ENCODE peak calls at places on chromosomes 6 and 20, in six cellular contexts. I is coronary artery, P is astrocyte of the spinal cord, G is neuronal stem cell, A is OCI-LY7, J is mammary epithelial cell. U is an unnamed sample.

GRCh38 chr20:53917145-53918009 is 153.0 kb downstream of the BCAS1 start:
- DNase-seq in I (peak; percentile 80), P (no peak), G (no peak), A (no peak), J (peak; percentile 65), U (no peak)

GRCh38 chr20:13458860-13459451 is 179.8 kb downstream of the TASP1 start:
- DNase-seq in I (no peak), P (peak; percentile 29), G (peak; percentile 8), A (peak; percentile 26), J (peak; percentile 35), U (no peak)

GRCh38 chr6:143594647-143595046 is 83.1 kb upstream of the PHACTR2 start:
- DNase-seq in I (no peak), P (no peak), G (no peak), A (no peak), J (peak; percentile 26), U (peak; percentile 27)

GRCh38 chr20:41782255-41782654 is 164.1 kb upstream of the CHD6 start:
- DNase-seq in I (no peak), P (no peak), G (no peak), A (no peak), J (no peak), U (no peak)

GRCh38 chr20:35232575-35232974 is 6.1 kb downstream of the MMP24 start:
- DNase-seq in I (no peak), P (peak; percentile 76), G (no peak), A (no peak), J (no peak), U (peak; percentile 11)

GRCh38 chr6:27076116-27076515 is 171.4 kb upstream of the PRSS16 start:
- DNase-seq in I (no peak), P (no peak), G (no peak), A (no peak), J (no peak), U (no peak)

GRCh38 chr6:28401172-28401571 is 1.6 kb upstream of the ZSCAN12 start:
- DNase-seq in I (no peak), P (no peak), G (no peak), A (no peak), J (peak; percentile 55), U (no peak)

GRCh38 chr6:98839788-98840361 is 5.5 kb downstream of the POU3F2 start:
- DNase-seq in I (no peak), P (peak; percentile 58), G (peak; percentile 33), A (no peak), J (no peak), U (no peak)

GRCh38 chr6:20729086-20729485 is 194.8 kb downstream of the CDKAL1 start:
- DNase-seq in I (no peak), P (no peak), G (no peak), A (no peak), J (no peak), U (no peak)

GRCh38 chr20:37734228-37734980 is 40.6 kb downstream of the CTNNBL1 start:
- DNase-seq in I (no peak), P (peak; percentile 49), G (no peak), A (no peak), J (no peak), U (no peak)

GRCh38 chr6:29791786-29792122 is 35.9 kb upstream of the HLA-G start:
- DNase-seq in I (no peak), P (no peak), G (no peak), A (no peak), J (peak; percentile 63), U (no peak)

GRCh38 chr6:29792123-29793035 is 35.2 kb upstream of the HLA-G start:
- DNase-seq in I (no peak), P (no peak), G (peak; percentile 9), A (no peak), J (peak; percentile 48), U (no peak)

GRCh38 chr6:29793796-29794195 is 33.8 kb upstream of the HLA-G start:
- DNase-seq in I (no peak), P (no peak), G (no peak), A (no peak), J (no peak), U (no peak)

GRCh38 chr6:29791162-29791561 is 36.5 kb upstream of the HLA-G start:
- DNase-seq in I (no peak), P (peak; percentile 1), G (no peak), A (no peak), J (peak; percentile 68), U (no peak)

DNA sequence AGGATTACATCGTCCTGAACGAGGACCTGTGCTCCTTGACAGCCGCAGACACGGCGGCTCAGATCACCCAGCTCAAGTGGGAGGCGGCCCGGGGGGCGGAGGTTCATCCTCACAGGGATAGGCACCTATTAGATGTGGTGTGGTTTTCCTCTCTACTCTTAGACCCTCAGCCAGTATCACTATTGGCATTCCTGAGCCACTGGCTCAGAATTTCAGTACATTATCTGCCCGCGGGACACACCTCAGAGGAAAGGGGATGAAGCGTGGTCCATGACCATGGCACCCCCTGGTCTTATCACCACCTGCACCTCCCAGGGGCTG is 34.6 kb upstream of the HLA-G start:
- DNase-seq in I (no peak), P (no peak), G (no peak), A (no peak), J (no peak), U (no peak)
- H3K4me3 ChIP-seq in I (peak overlapping the region; percentile 80), P (no peak overlapping the region), G (peak overlapping the region; percentile 9), A (no peak overlapping the region), J (peak overlapping the region; percentile 75), U (no peak overlapping the region)

GRCh38 chr20:4959582-4959981 is 41.7 kb downstream of the SLC23A2 start:
- DNase-seq in I (no peak), P (no peak), G (no peak), A (no peak), J (no peak), U (no peak)
- H3K4me3 ChIP-seq in I (no peak overlapping the region), P (no peak overlapping the region), G (no peak overlapping the region), A (no peak overlapping the region), J (no peak overlapping the region), U (no peak overlapping the region)

DNA sequence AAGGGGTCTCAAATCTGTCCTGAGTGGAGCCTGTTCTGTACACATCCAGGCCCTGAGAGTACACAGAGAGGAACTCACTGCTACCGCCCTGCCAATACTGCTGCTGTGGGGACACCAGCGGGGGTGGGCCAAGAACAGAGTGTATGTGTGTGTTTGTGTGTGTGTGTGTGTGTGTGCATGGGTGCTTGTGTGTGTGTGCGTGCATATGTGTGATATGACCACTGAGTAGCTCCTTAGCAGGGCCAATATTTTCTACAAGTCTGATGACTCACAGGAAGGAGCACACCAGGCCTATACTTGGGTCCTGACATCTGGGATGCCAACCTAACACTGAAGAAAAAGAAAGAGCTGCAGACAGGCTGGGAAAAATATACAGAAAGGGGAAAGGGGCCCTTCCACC is 1.4 kb downstream of the RAET1E start:
- DNase-seq in I (no peak), P (peak; percentile 29), G (no peak), A (no peak), J (no peak), U (no peak)
- H3K4me3 ChIP-seq in I (peak overlapping the region; percentile 65), P (no peak overlapping the region), G (no peak overlapping the region), A (no peak overlapping the region), J (no peak overlapping the region), U (no peak overlapping the region)

GRCh38 chr6:4153514-4153985 is 18.2 kb upstream of the ECI2 start:
- DNase-seq in I (no peak), P (no peak), G (no peak), A (peak; percentile 69), J (no peak), U (no peak)
- H3K4me3 ChIP-seq in I (no peak overlapping the region), P (no peak overlapping the region), G (no peak overlapping the region), A (peak overlapping the region; percentile 56), J (no peak overlapping the region), U (no peak overlapping the region)

GRCh38 chr6:90347411-90347841 is 50.8 kb upstream of the BACH2 start:
- DNase-seq in I (no peak), P (no peak), G (no peak), A (no peak), J (peak; percentile 57), U (no peak)

GRCh38 chr6:90351696-90352095 is 55.1 kb upstream of the BACH2 start:
- DNase-seq in I (no peak), P (peak; percentile 52), G (no peak), A (no peak), J (no peak), U (no peak)

GRCh38 chr6:90346729-90347128 is 50.1 kb upstream of the BACH2 start:
- DNase-seq in I (no peak), P (no peak), G (no peak), A (no peak), J (no peak), U (no peak)

GRCh38 chr6:90354961-90355360 is 58.3 kb upstream of the BACH2 start:
- DNase-seq in I (no peak), P (no peak), G (no peak), A (no peak), J (no peak), U (no peak)

DNA sequence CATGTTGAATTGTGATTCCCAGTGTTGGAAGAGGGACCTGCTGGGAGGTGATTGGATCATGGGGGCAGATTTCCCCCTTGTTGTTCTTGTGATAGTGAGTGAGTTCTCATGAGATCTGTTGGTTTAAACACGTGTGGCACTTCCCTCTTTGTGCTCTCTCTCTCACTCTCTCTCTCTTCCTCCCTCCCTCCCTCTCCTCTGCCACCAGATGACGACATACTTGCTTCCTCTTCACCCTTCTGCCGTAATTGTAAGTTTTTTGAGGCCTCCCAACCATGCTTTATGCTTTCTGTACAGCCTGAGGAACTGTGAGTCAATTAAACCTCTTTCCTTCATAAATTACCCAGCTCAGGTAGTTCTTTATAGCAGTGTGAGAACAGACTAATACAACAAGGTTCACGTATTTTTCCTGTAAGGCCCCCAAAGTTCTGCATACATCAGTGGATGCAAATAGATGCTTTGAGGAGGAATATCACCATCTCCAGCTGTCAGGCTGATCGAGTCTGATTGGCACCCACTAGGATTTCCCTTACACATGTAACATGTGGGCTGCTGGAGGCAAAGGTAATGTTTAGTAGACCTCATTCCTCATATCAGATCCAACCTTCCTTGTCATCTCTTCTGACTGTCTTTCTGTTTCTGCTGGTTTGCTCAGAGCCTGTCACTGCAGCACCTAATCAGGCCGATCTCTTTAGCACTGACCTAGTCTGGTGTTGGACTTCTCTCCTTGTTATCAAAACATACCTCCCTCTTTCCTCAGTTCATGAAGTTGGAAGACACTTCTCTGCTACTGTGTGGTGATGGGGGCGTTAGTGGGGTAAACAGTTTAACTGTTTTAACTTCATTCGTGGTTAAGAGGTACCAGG is 54.3 kb upstream of the BACH2 start:
- DNase-seq in I (no peak), P (no peak), G (no peak), A (peak; percentile 92), J (no peak), U (no peak)
- H3K4me3 ChIP-seq in I (no peak overlapping the region), P (no peak overlapping the region), G (no peak overlapping the region), A (peak overlapping the region; percentile 8), J (no peak overlapping the region), U (no peak overlapping the region)

DNA sequence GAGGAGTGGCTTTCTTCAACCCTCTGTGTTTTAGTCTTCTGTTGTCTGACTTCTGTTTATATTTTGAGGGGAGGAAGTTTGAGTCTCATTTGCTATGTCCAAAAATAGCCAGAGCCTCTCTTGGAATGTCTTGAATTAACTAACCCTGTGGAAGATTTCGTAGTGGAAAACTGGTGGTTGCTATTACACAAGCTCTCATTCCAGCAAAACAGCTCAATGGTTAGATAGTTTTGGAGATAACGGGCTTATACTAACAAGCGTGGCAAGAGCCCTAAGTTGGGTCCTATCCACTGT is 1.6 kb downstream of the CCN2 start:
- DNase-seq in I (no peak), P (no peak), G (no peak), A (no peak), J (no peak), U (peak; percentile 78)
- H3K4me3 ChIP-seq in I (peak overlapping the region; percentile 91), P (peak overlapping the region; percentile 83), G (peak overlapping the region; percentile 99), A (no peak overlapping the region), J (peak overlapping the region; percentile 77), U (peak overlapping the region; percentile 98)

GRCh38 chr6:88494401-88495140 is 328.4 kb upstream of the CNR1 start:
- DNase-seq in I (no peak), P (no peak), G (no peak), A (peak; percentile 42), J (no peak), U (no peak)
- H3K4me3 ChIP-seq in I (no peak overlapping the region), P (no peak overlapping the region), G (no peak overlapping the region), A (peak overlapping the region; percentile 33), J (no peak overlapping the region), U (no peak overlapping the region)

GRCh38 chr20:62644044-62644795 is 1.9 kb downstream of the SLCO4A1 start:
- DNase-seq in I (no peak), P (no peak), G (no peak), A (no peak), J (no peak), U (no peak)
- H3K4me3 ChIP-seq in I (peak overlapping the region; percentile 79), P (no peak overlapping the region), G (no peak overlapping the region), A (peak overlapping the region; percentile 94), J (no peak overlapping the region), U (no peak overlapping the region)

U was measured in AG04450.